ENCODE peak calls at places on chromosomes 7 and 10, in six cellular contexts. F is cardiac muscle cell, Q is fibroblast of pulmonary artery, T is GM23248, E is aorta, G is foreskin fibroblast. Y is an unnamed sample.

GRCh38 chr10:128470302-128470962 is 344.2 kb upstream of the MKI67 start:
- DNase-seq in E (peak; percentile 72), F (no peak), Q (no peak), T (no peak), G (no peak), Y (peak; percentile 57)

GRCh38 chr7:115008465-115009114 is 86.7 kb downstream of the MDFIC start:
- DNase-seq in Q (peak; percentile 90), E (peak; percentile 76), G (peak; percentile 71), F (no peak), T (peak; percentile 85), Y (no peak)

GRCh38 chr10:1368772-1369171 is 312.6 kb downstream of the WDR37 start:
- DNase-seq in T (peak; percentile 9), Q (no peak), F (peak; percentile 66), E (no peak), G (no peak), Y (no peak)

GRCh38 chr7:77727936-77728701 is 31.9 kb downstream of the RSBN1L start:
- DNase-seq in Q (peak; percentile 47), F (peak; percentile 2), T (peak; percentile 67), G (peak; percentile 57), E (no peak), Y (no peak)

GRCh38 chr7:114630186-114630824 is 215.7 kb downstream of the FOXP2 start:
- DNase-seq in F (peak; percentile 11), G (no peak), E (no peak), Q (no peak), T (no peak), Y (no peak)

GRCh38 chr7:31707089-31707488 is 20.1 kb downstream of the PPP1R17 start:
- DNase-seq in G (no peak), E (no peak), T (no peak), Q (no peak), F (no peak), Y (no peak)

GRCh38 chr10:124262249-124262865 is 156.4 kb downstream of the OAT start:
- DNase-seq in E (peak; percentile 64), Q (peak; percentile 1), T (no peak), G (no peak), F (no peak), Y (no peak)

GRCh38 chr10:127196227-127196954 is at the start of gene INSYN2A:
- DNase-seq in G (peak; percentile 78), E (peak; percentile 78), T (peak; percentile 70), Q (peak; percentile 61), F (peak; percentile 47), Y (no peak)

GRCh38 chr7:90842430-90842788 is 246.3 kb downstream of the CDK14 start:
- DNase-seq in G (no peak), Q (no peak), T (no peak), E (no peak), F (no peak), Y (no peak)

GRCh38 chr7:99876491-99876890 is 342 bp downstream of the OR2AE1 start:
- DNase-seq in Q (no peak), F (no peak), G (no peak), T (no peak), E (no peak), Y (no peak)

GRCh38 chr10:51266496-51266895 is 192.2 kb downstream of the PRKG1 start:
- DNase-seq in Q (no peak), E (no peak), G (peak; percentile 50), F (no peak), T (no peak), Y (no peak)

GRCh38 chr10:61628199-61628874 is 34.4 kb upstream of the CABCOCO1 start:
- DNase-seq in G (peak; percentile 76), E (no peak), T (peak; percentile 68), Q (peak; percentile 67), F (no peak), Y (no peak)

GRCh38 chr7:151249732-151250072 is 1.2 kb upstream of the SMARCD3 start:
- DNase-seq in T (peak; percentile 75), Q (peak; percentile 62), G (peak; percentile 66), F (peak; percentile 80), E (peak; percentile 84), Y (no peak)

GRCh38 chr7:91651986-91652385 is 228.5 kb downstream of the MTERF1 start:
- DNase-seq in G (no peak), Q (no peak), F (no peak), T (no peak), E (no peak), Y (no peak)

GRCh38 chr10:53664620-53665019 is 892.0 kb upstream of the MBL2 start:
- DNase-seq in G (no peak), Q (no peak), F (peak; percentile 23), E (no peak), T (no peak), Y (peak; percentile 52)

GRCh38 chr7:33107136-33108066 is 1.8 kb downstream of the RP9 start:
- DNase-seq in Q (peak; percentile 67), E (no peak), T (peak; percentile 70), F (peak; percentile 59), G (peak; percentile 64), Y (no peak)

GRCh38 chr7:101728888-101729883 is 88.2 kb upstream of the CUX1 start:
- DNase-seq in E (no peak), F (no peak), T (peak; percentile 97), G (no peak), Q (peak; percentile 91), Y (peak; percentile 83)

GRCh38 chr10:43229208-43230061 is 37.4 kb downstream of the RASGEF1A start:
- DNase-seq in Q (no peak), E (peak; percentile 74), T (peak; percentile 29), G (no peak), F (peak; percentile 56), Y (peak; percentile 73)

GRCh38 chr10:84008878-84009277 is 130.4 kb upstream of the GHITM start:
- DNase-seq in T (peak; percentile 27), F (peak; percentile 20), E (no peak), G (no peak), Q (peak; percentile 6), Y (peak; percentile 68)

DNA sequence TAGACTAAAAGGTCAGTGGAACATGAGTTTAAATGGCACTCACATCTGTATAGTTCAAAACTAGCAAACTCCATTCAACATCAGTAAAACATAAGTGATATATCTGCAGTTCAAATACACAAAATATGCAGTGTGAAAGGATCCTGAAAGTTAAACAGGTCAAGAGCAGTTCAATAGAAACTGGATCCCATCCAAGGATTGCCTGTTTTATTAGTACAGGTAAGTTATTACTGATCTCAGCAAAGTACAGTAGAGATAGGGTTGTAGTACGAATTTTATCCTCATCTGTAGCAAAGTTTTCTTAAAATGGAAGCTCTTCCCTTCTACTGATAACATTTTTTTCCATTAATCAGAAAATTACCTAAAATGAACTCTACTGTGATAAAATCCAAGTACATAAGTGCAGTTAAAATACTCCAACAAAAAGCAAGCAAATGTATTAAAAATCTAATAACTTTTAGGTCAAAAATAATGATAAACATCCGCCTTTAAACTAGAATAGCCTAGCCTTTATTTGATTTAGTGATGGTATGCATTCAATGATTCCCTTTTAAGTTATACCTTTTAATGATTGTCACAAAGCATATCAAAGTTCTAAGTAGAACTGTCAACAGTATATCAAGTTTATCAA is 2.2 kb downstream of the ZNF800 start:
- DNase-seq in G (no peak), E (no peak), T (no peak), Q (no peak), F (no peak), Y (no peak)
- H3K4me3 ChIP-seq in G (no peak overlapping the region), E (no peak overlapping the region), T (peak overlapping the region; percentile 87), Q (no peak overlapping the region), F (no peak overlapping the region), Y (no peak overlapping the region)

GRCh38 chr7:41239596-41239995 is 463.3 kb downstream of the INHBA start:
- DNase-seq in Q (peak; percentile 42), E (no peak), G (no peak), F (no peak), T (no peak), Y (no peak)
- H3K4me3 ChIP-seq in Q (no peak overlapping the region), E (no peak overlapping the region), G (no peak overlapping the region), F (no peak overlapping the region), T (no peak overlapping the region), Y (no peak overlapping the region)

DNA sequence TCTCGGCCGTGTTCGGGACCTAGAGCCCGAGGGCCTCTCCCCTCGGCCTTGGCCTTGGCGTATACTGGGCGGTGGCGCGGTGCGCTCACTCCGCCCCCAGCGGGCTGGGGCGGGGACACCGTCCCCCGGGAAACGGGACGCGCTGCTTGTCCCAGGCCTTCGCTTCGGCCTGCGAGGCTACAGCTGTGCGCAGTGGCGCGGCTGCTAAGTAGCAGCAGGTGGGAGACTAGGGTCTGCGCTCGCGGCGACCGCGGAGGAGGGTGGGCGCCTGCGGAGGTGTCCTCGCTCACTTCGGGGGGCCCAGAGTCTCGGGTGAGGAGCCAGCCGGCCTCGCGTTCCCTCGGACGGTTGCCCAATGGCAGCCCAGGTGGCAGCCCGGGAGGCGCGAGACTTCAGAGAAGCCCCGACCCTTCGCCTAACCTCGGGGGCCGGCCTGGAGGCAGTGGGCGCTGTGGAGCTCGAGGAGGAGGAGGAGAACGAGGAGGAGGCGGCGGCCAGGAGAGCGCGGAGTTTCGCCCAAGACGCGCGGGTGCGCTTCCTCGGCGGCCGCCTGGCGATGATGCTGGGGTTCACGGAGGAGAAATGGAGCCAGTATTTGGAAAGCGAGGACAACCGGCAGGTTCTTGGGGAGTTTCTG is at the start of gene DNAH11:
- DNase-seq in T (peak; percentile 34), G (peak; percentile 64), E (peak; percentile 74), Q (peak; percentile 39), F (peak; percentile 77), Y (peak; percentile 82)
- H3K4me3 ChIP-seq in T (peak within 1 kb of the TSS; percentile 62), G (peak within 1 kb of the TSS; percentile 27), E (peak within 1 kb of the TSS; percentile 23), Q (peak within 1 kb of the TSS; percentile 58), F (peak within 1 kb of the TSS; percentile 41), Y (peak within 1 kb of the TSS; percentile 51)

DNA sequence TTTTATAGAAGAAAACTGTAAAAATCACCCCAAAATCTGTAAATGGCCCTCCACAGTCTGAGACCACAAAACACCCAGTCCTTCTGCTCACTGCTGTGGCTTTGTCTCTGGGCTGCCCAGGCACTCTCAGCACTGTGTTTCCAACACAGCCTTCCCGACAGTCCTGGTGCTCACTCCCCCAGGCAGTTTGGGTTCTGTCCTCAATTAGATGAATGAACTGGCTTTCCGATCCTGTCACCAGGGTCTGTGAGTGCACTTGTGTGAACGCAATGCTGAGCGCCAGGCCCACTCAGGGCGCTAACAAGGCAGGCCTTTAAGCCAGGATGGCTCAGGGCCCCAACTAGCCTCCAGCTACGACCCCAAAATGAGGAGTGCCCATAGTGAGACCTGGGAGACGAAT is 3.3 kb downstream of the MAD1L1 start:
- DNase-seq in T (no peak), E (no peak), Q (no peak), F (no peak), G (no peak), Y (no peak)
- H3K4me3 ChIP-seq in T (no peak overlapping the region), E (no peak overlapping the region), Q (no peak overlapping the region), F (no peak overlapping the region), G (no peak overlapping the region), Y (no peak overlapping the region)

GRCh38 chr10:93071674-93072224 is 1.9 kb upstream of the CYP26A1 start:
- DNase-seq in F (peak; percentile 91), G (peak; percentile 36), T (peak; percentile 49), Q (no peak), E (no peak), Y (peak; percentile 71)
- H3K4me3 ChIP-seq in F (peak overlapping the region; percentile 54), G (peak overlapping the region; percentile 20), T (peak overlapping the region; percentile 51), Q (peak overlapping the region; percentile 41), E (peak overlapping the region; percentile 3), Y (peak overlapping the region; percentile 45)

DNA sequence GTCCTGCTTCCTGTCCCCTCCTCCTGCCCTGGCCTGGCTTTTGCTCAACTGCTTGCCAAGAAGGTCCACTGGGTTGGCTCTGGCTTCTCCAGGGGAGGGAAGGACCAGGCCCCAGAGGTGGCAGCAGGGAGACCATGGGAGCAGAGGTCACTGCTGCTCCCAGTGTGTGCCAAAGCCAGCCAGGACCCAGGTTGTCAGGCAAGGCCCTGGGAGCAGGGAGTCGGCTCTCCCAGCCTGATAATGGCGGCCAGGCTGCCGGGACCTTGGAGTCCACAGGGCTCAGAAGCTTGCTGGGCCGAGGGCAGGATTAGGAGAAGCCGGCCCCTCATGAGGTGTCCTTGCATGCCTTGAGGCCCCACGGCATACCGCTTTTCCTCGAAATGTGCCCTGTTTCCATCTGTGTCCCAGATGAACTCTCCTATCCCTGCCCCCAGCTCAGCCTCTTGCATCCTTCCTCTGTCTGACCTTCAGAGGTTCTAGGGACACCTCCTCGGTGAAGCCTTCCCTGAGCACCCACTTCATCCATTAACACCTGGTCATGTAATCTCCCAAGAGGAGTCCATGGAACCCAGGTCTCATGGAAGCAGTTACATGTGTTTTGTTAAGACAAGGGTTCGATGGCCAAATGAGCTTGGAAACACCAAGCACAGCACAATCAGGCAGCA is 124.0 kb downstream of the NEURL1 start:
- DNase-seq in T (no peak), F (no peak), Q (no peak), G (peak; percentile 81), E (no peak), Y (no peak)
- H3K4me3 ChIP-seq in T (no peak overlapping the region), F (no peak overlapping the region), Q (no peak overlapping the region), G (no peak overlapping the region), E (no peak overlapping the region), Y (no peak overlapping the region)

Y was measured in upper lobe of right lung.